ENCODE peak calls at places on chromosomes 11 and 22, in four cellular contexts. O is WTC11, A is HepG2, Y is K562. W is an unnamed sample.

GRCh38 chr11:57462597-57462996 is 2.3 kb downstream of the RTN4RL2 start:
- DNase-seq in Y (no peak), O (no peak), A (no peak), W (no peak)

GRCh38 chr11:60899021-60899936 is 7.1 kb downstream of the PRPF19 start:
- DNase-seq in A (peak), O (peak), Y (peak), W (peak)

GRCh38 chr11:114171257-114172054 is 111.9 kb downstream of the ZBTB16 start:
- DNase-seq in A (peak), Y (no peak), O (no peak), W (no peak)

GRCh38 chr22:20899827-20900423 is 17.3 kb upstream of the CRKL start:
- DNase-seq in Y (no peak), A (no peak), O (no peak), W (no peak)

GRCh38 chr11:95671768-95672167 is 117.8 kb downstream of the FAM76B start:
- DNase-seq in O (no peak), A (no peak), Y (no peak), W (no peak)

GRCh38 chr22:45212992-45213751 is 27.5 kb downstream of the KIAA0930 start:
- DNase-seq in O (no peak), A (no peak), Y (no peak), W (no peak)

GRCh38 chr11:13216019-13217006 is 61.3 kb upstream of the BMAL1 start:
- DNase-seq in Y (no peak), A (peak), O (peak), W (no peak)

GRCh38 chr11:110490886-110491285 is 61.1 kb downstream of the FDX1 start:
- DNase-seq in A (no peak), O (no peak), Y (peak), W (no peak)

GRCh38 chr11:131246589-131247164 is 123.7 kb upstream of the NTM start:
- DNase-seq in O (peak), A (peak), Y (peak), W (peak)

GRCh38 chr11:15650105-15650938 is 535.6 kb downstream of the INSC start:
- DNase-seq in Y (peak), O (peak), A (peak), W (peak)

GRCh38 chr22:24707477-24707816 is 67.1 kb downstream of the PIWIL3 start:
- DNase-seq in O (no peak), A (no peak), Y (peak), W (no peak)

GRCh38 chr11:97722721-97723120 is 1298.0 kb upstream of the CNTN5 start:
- DNase-seq in O (peak), Y (no peak), A (no peak), W (no peak)

GRCh38 chr22:43203471-43203981 is 16.6 kb upstream of the TTLL12 start:
- DNase-seq in A (no peak), Y (no peak), O (peak), W (no peak)

GRCh38 chr11:135022430-135022829 is 610.4 kb upstream of the B3GAT1 start:
- DNase-seq in Y (no peak), A (no peak), O (no peak), W (no peak)

GRCh38 chr22:50674606-50675552 is 2.3 kb downstream of the SHANK3 start:
- DNase-seq in A (peak), O (peak), Y (peak), W (peak)

GRCh38 chr11:33160147-33160546 is 1.1 kb downstream of the CSTF3 start:
- DNase-seq in O (no peak), A (peak), Y (no peak), W (no peak)

GRCh38 chr11:105918039-105918438 is 104.0 kb downstream of the MSANTD4 start:
- DNase-seq in A (no peak), Y (no peak), O (no peak), W (no peak)

GRCh38 chr11:105910095-105910715 is 111.8 kb downstream of the MSANTD4 start:
- DNase-seq in O (no peak), A (no peak), Y (no peak), W (no peak)

GRCh38 chr11:105911454-105911853 is 110.6 kb downstream of the MSANTD4 start:
- DNase-seq in Y (no peak), O (no peak), A (no peak), W (no peak)

GRCh38 chr11:105912666-105913065 is 109.4 kb downstream of the MSANTD4 start:
- DNase-seq in A (no peak), Y (no peak), O (no peak), W (no peak)

DNA sequence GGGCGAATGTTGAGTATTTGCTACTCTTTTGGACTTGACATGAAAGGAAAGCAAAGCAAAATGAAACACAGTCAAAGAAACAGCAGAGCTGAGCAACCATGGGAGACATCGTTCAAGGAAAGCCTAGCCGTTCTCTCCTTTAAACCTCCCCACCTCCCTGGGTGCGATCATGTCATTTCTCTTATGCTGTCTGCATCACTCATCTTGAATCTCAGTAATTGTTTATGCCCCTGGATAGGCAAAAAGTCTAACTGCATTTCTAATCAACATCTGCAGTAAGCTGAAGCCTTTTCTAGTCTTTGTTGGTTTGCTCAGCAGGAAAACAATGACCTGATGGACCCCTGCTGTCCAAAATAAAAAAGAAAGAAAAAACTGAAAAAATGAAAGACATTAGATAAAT is 107.0 kb downstream of the MSANTD4 start:
- DNase-seq in O (no peak), Y (no peak), A (no peak), W (no peak)
- TF ChIP-seq ELF4 in O (no peak), Y (no peak), A (no peak), W (no peak)

DNA sequence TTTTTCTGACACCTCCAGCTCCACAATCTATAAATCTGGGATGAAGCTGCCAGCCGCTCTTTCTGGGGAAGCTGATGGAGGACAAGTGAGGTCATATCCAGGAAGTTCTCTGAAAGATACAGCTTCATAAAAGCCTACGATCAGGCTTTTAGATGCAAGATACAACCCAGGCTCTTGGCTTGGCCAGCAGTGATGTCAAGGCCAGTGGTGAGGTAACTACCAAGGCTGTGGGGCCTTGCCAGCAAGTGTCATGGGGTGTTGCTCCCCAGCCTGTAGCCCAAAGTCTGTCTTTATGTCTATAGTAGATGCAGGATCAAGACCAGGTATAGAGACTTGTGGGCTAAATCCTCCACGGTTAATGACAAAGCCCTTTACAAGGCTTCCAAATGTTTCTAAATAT is 70.1 kb upstream of the TIMP3 start:
- DNase-seq in Y (no peak), A (no peak), O (no peak), W (no peak)
- TF ChIP-seq SP1 in Y (no peak), A (no peak), O (no peak), W (no peak)

DNA sequence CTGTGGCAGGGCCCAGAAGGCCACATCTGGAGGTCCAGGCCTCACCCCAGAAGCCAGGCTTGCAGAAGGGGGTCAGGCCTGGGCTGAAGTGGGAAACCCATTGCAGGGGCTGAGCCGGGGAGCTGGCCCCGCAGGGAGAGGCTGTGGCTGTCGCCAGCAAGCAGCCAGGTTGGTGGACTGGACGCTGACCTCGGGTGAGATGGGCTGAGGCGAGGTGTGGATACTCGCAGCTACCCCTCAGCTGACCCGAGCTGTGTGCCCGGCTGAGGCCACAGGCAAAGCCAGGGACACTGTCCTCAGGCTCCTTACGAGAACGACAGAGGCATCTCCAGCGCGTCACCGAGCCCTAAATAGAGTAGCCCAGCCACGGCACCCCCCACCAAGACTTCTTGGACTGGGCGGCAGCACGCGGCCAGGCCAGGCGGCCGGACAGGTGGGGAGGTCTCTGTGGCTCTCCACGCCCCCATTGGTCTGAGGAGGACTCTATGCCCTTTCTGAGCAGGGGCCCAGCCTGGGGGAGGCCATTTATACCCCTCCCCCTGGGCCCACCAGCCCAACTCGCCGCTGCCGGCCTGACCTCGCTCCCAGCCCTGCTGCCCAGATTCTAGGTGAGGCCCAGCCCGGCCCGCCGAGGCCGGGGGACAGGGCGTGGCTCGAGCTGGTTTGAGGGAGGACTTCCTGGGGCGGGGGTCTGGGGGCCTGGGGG is at the start of gene TNNI2:
- DNase-seq in O (no peak), A (no peak), Y (no peak), W (no peak)
- TF ChIP-seq ELF4 in O (no peak), A (no peak), Y (no peak), W (no peak)

GRCh38 chr11:2585566-2586090 is 114.2 kb downstream of the KCNQ1OT1 start:
- DNase-seq in O (no peak), A (no peak), Y (no peak), W (no peak)
- TF ChIP-seq SP1 in O (no peak), A (no peak), Y (no peak), W (no peak)

GRCh38 chr11:62153617-62154016 is 29.8 kb downstream of the INCENP start:
- DNase-seq in A (no peak), O (no peak), Y (no peak), W (no peak)

GRCh38 chr11:62151737-62152102 is 27.9 kb downstream of the INCENP start:
- DNase-seq in Y (no peak), O (no peak), A (no peak), W (no peak)

GRCh38 chr11:62150887-62151736 is 27.3 kb downstream of the INCENP start:
- DNase-seq in O (no peak), A (no peak), Y (no peak), W (no peak)

GRCh38 chr11:62153087-62153395 is 29.2 kb downstream of the INCENP start:
- DNase-seq in O (no peak), Y (no peak), A (no peak), W (no peak)

GRCh38 chr11:62152245-62153086 is 28.7 kb downstream of the INCENP start:
- DNase-seq in Y (no peak), O (no peak), A (no peak), W (no peak)
- TF ChIP-seq ELF4 in Y (no peak), O (no peak), A (no peak), W (no peak)

GRCh38 chr22:22244337-22245250 is at the start of gene VPREB1:
- DNase-seq in A (no peak), Y (peak), O (no peak), W (no peak)
- TF ChIP-seq SP1 in A (no peak), Y (no peak), O (no peak), W (no peak)

DNA sequence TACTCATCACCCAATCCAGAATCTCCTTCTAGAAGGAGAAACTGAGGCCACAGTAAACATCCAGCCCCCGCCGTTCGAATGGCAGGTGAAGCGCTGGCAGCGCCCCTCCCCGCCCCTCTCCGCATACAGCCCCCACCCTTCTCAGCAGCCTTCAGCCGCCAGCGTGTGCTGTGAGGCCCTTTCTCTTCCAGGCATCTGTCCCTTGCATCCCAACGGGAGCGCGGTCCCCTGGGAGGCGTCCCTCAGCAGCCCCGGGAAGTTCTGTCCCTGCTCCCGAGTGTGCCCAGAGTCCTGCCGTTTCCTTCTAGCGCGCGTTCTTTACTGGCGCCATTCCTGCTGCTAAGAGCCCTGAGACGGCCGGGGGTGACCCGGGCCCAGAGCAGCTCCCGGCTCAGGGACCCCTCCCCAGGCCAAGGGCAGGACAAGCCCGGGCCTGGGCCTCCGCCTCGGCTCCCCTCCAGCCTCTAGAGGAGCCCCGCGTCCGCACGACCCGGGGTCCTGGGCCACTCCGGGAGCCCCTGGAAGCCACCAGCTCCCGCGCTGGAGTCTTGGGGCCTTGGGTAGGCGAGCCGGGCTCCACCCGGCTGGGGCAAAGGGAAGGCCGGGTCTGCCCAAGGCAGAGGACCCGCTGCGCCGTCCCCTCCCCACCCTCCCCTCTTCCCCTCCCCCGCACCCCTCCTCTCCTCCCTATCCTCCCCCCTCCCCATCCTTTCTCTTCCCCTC is 450.4 kb downstream of the OPCML start:
- DNase-seq in O (no peak), Y (no peak), A (no peak), W (no peak)
- TF ChIP-seq ELF4 in O (no peak), Y (no peak), A (no peak), W (no peak)

GRCh38 chr22:37792494-37792893 is 15.2 kb upstream of the GCAT start:
- DNase-seq in Y (no peak), A (no peak), O (no peak), W (no peak)

GRCh38 chr22:37784829-37785495 is 22.8 kb upstream of the GCAT start:
- DNase-seq in A (peak), Y (no peak), O (no peak), W (no peak)

GRCh38 chr22:37794376-37794775 is 13.4 kb upstream of the GCAT start:
- DNase-seq in Y (no peak), A (no peak), O (no peak), W (no peak)

GRCh38 chr22:37796079-37796478 is 11.7 kb upstream of the GCAT start:
- DNase-seq in A (no peak), Y (no peak), O (no peak), W (no peak)

DNA sequence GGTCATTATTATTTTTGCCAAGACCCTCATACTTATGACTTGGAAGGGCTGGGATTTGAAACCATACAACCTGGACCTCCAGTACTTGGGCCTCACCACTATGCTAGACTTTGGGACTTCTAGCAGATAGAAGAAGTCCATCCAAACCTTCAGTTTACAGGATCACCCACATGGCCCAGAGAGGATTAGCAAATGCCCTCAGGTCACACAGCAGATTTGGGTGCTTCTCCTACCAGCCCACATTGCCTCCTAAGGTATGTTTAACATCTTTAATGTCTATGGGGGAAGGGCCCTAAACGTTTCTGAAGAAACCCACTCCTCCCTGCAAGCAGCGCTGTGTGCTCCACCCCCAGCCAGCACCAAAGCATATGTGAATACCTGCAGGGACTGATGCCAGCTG is 17.5 kb upstream of the GCAT start:
- DNase-seq in Y (no peak), A (no peak), O (no peak), W (no peak)
- TF ChIP-seq SP1 in Y (no peak), A (no peak), O (no peak), W (no peak)

GRCh38 chr11:102061276-102061675 is 14.0 kb downstream of the CFAP300 start:
- DNase-seq in Y (no peak), A (peak), O (no peak), W (peak)
- TF ChIP-seq ELF4 in Y (no peak), A (no peak), O (no peak), W (no peak)

W was measured in HEK293T.